ENCODE peak calls at places on chromosome 19, in five cellular contexts. D, P, B, C and Y are unnamed samples.

GRCh38 chr19:18704054-18704453 is 20.6 kb downstream of the CRTC1 start:
- DNase-seq in D (no peak), P (no peak), B (no peak), C (no peak), Y (no peak)

GRCh38 chr19:29508181-29508580 is 17.6 kb upstream of the VSTM2B start:
- DNase-seq in D (no peak), P (no peak), B (no peak), C (no peak), Y (no peak)

GRCh38 chr19:41001243-41001971 is 10.3 kb downstream of the CYP2B6 start:
- DNase-seq in D (no peak), P (no peak), B (no peak), C (no peak), Y (no peak)

GRCh38 chr19:38715540-38715939 is 28.7 kb downstream of the CAPN12 start:
- DNase-seq in D (no peak), P (no peak), B (no peak), C (peak), Y (no peak)

GRCh38 chr19:6211632-6212402 is 68.0 kb downstream of the MLLT1 start:
- DNase-seq in D (no peak), P (no peak), B (no peak), C (no peak), Y (no peak)

GRCh38 chr19:18999896-19000620 is 33.3 kb downstream of the SUGP2 start:
- DNase-seq in D (peak), P (no peak), B (no peak), C (no peak), Y (no peak)

GRCh38 chr19:14550201-14550754 is 20.9 kb downstream of the TECR start:
- DNase-seq in D (peak), P (no peak), B (no peak), C (no peak), Y (no peak)

GRCh38 chr19:55641376-55642152 is 762 bp downstream of the ZNF580 start:
- DNase-seq in D (peak), P (no peak), B (no peak), C (no peak), Y (no peak)

GRCh38 chr19:10112895-10113591 is 1.6 kb downstream of the P2RY11 start:
- DNase-seq in D (peak), P (no peak), B (no peak), C (peak), Y (peak)

GRCh38 chr19:1267441-1268391 is 1.4 kb upstream of the CIRBP start:
- DNase-seq in D (peak), P (no peak), B (no peak), C (no peak), Y (peak)

GRCh38 chr19:49469828-49470614 is 4.0 kb upstream of the FLT3LG start:
- DNase-seq in D (no peak), P (no peak), B (no peak), C (no peak), Y (no peak)

GRCh38 chr19:1566392-1567115 is 1.6 kb downstream of the MEX3D start:
- DNase-seq in D (peak), P (peak), B (peak), C (peak), Y (peak)

GRCh38 chr19:12450817-12451216 is 10.0 kb upstream of the ZNF443 start:
- DNase-seq in D (no peak), P (no peak), B (no peak), C (no peak), Y (no peak)

GRCh38 chr19:19074172-19074905 is 10.5 kb downstream of the SLC25A42 start:
- DNase-seq in D (no peak), P (no peak), B (no peak), C (no peak), Y (no peak)

GRCh38 chr19:8194528-8195275 is 14.5 kb upstream of the CERS4 start:
- DNase-seq in D (no peak), P (no peak), B (no peak), C (peak), Y (no peak)

GRCh38 chr19:19659646-19660245 is 3.7 kb downstream of the ATP13A1 start:
- DNase-seq in D (no peak), P (no peak), B (no peak), C (no peak), Y (no peak)

GRCh38 chr19:29429581-29429980 is 96.2 kb upstream of the VSTM2B start:
- DNase-seq in D (no peak), P (no peak), B (no peak), C (no peak), Y (no peak)

GRCh38 chr19:36771275-36772231 is 1.1 kb downstream of the ZNF850 start:
- DNase-seq in D (peak), P (peak), B (no peak), C (peak), Y (peak)

GRCh38 chr19:10074153-10074552 is 12.0 kb upstream of the SHFL start:
- DNase-seq in D (peak), P (peak), B (no peak), C (no peak), Y (no peak)

GRCh38 chr19:52946322-52947310 is 16.1 kb downstream of the ZNF816 start:
- DNase-seq in D (peak), P (no peak), B (no peak), C (peak), Y (no peak)

GRCh38 chr19:2547721-2548120 is 71.8 kb downstream of the GADD45B start:
- DNase-seq in D (no peak), P (no peak), B (no peak), C (no peak), Y (no peak)

GRCh38 chr19:5255602-5256231 is 84.9 kb downstream of the PTPRS start:
- DNase-seq in D (no peak), P (no peak), B (no peak), C (no peak), Y (no peak)

GRCh38 chr19:43634877-43635560 is 4.6 kb downstream of the CADM4 start:
- DNase-seq in D (peak), P (peak), B (peak), C (no peak), Y (peak)

GRCh38 chr19:18014197-18014596 is 6.2 kb downstream of the ARRDC2 start:
- DNase-seq in D (peak), P (no peak), B (no peak), C (no peak), Y (no peak)

GRCh38 chr19:10912619-10913018 is 15.8 kb downstream of the YIPF2 start:
- DNase-seq in D (no peak), P (no peak), B (no peak), C (no peak), Y (no peak)

GRCh38 chr19:51016798-51017683 is 2.5 kb downstream of the KLK10 start:
- DNase-seq in D (peak), P (peak), B (no peak), C (peak), Y (no peak)

GRCh38 chr19:48696353-48697010 is 711 bp downstream of the FUT2 start:
- DNase-seq in D (no peak), P (no peak), B (no peak), C (no peak), Y (peak)